ENCODE peak calls at places on chromosomes 3 and 15, in five cellular contexts. B is heart left ventricle, U is renal cortical epithelial cell, Y is GM23248, A is tibial nerve. Z is an unnamed sample.
A peak's percentile ranks its signal among the peaks of the same experiment; 100 is the strongest.

GRCh38 chr3:153970047-153970446 is 151.1 kb upstream of the ARHGEF26 start:
- DNase-seq in B (no peak), U (no peak), Y (no peak), A (no peak), Z (no peak)

GRCh38 chr15:76840830-76841460 is 64.2 kb downstream of the SCAPER start:
- DNase-seq in B (no peak), U (peak; percentile 45), Y (peak; percentile 75), A (no peak), Z (peak; percentile 71)

GRCh38 chr15:79064496-79064895 is 26.1 kb downstream of the RASGRF1 start:
- DNase-seq in B (no peak), U (no peak), Y (no peak), A (no peak), Z (no peak)

GRCh38 chr15:48897144-48897814 is 19.3 kb downstream of the EID1 start:
- DNase-seq in B (no peak), U (peak; percentile 23), Y (peak; percentile 85), A (peak; percentile 21), Z (peak; percentile 79)

GRCh38 chr15:62572797-62573196 is 407.7 kb upstream of the C2CD4B start:
- DNase-seq in B (no peak), U (no peak), Y (no peak), A (no peak), Z (no peak)

GRCh38 chr3:58630081-58630709 is 36.4 kb downstream of the FAM3D start:
- DNase-seq in B (peak; percentile 62), U (peak; percentile 45), Y (peak; percentile 67), A (peak; percentile 85), Z (peak; percentile 91)

GRCh38 chr3:126415661-126416591 is 21.2 kb downstream of the CFAP100 start:
- DNase-seq in B (no peak), U (no peak), Y (no peak), A (no peak), Z (no peak)

GRCh38 chr3:87792532-87793321 is 266.1 kb downstream of the CGGBP1 start:
- DNase-seq in B (no peak), U (no peak), Y (peak; percentile 39), A (no peak), Z (peak; percentile 5)

GRCh38 chr3:70776081-70776480 is 463.6 kb upstream of the MDFIC2 start:
- DNase-seq in B (no peak), U (no peak), Y (no peak), A (no peak), Z (no peak)

GRCh38 chr15:58474741-58475323 is 43.0 kb downstream of the LIPC start:
- DNase-seq in B (no peak), U (no peak), Y (no peak), A (no peak), Z (no peak)

GRCh38 chr3:168511428-168512014 is 415.8 kb upstream of the GOLIM4 start:
- DNase-seq in B (no peak), U (peak; percentile 15), Y (peak; percentile 52), A (no peak), Z (peak; percentile 72)

GRCh38 chr3:414063-414462 is 217.5 kb downstream of the CHL1 start:
- DNase-seq in B (no peak), U (peak; percentile 61), Y (peak; percentile 36), A (no peak), Z (peak; percentile 46)

GRCh38 chr15:69729167-69729748 is 276.6 kb downstream of the RPLP1 start:
- DNase-seq in B (peak; percentile 17), U (no peak), Y (peak; percentile 46), A (peak; percentile 49), Z (peak; percentile 64)

GRCh38 chr3:71407833-71408232 is 175.7 kb downstream of the FOXP1 start:
- DNase-seq in B (no peak), U (no peak), Y (no peak), A (no peak), Z (no peak)

GRCh38 chr15:89419370-89419984 is 76.9 kb downstream of the RHCG start:
- DNase-seq in B (peak; percentile 36), U (peak; percentile 22), Y (peak; percentile 63), A (no peak), Z (peak; percentile 71)

GRCh38 chr3:40137586-40138295 is 171.8 kb upstream of the EIF1B start:
- DNase-seq in B (no peak), U (peak; percentile 11), Y (peak; percentile 88), A (no peak), Z (peak; percentile 36)

GRCh38 chr3:194620192-194620591 is 13.0 kb downstream of the TMEM44 start:
- DNase-seq in B (no peak), U (no peak), Y (no peak), A (no peak), Z (no peak)

GRCh38 chr3:197088370-197088769 is 58.8 kb upstream of the MELTF start:
- DNase-seq in B (no peak), U (no peak), Y (no peak), A (no peak), Z (no peak)

GRCh38 chr3:188170461-188171459 is 16.8 kb downstream of the LPP start:
- DNase-seq in B (no peak), U (no peak), Y (no peak), A (no peak), Z (no peak)

GRCh38 chr3:108474581-108474980 is 35.8 kb downstream of the MYH15 start:
- DNase-seq in B (no peak), U (no peak), Y (no peak), A (no peak), Z (no peak)

GRCh38 chr3:148036331-148036881 is 627.2 kb downstream of the ZIC1 start:
- DNase-seq in B (no peak), U (peak; percentile 70), Y (no peak), A (no peak), Z (no peak)

GRCh38 chr15:25207369-25207768 is 231.5 kb downstream of the UBE3A start:
- DNase-seq in B (no peak), U (no peak), Y (no peak), A (no peak), Z (no peak)

GRCh38 chr15:50116477-50116876 is 2.6 kb downstream of the ATP8B4 start:
- DNase-seq in B (no peak), U (peak; percentile 13), Y (peak; percentile 48), A (no peak), Z (peak; percentile 16)

GRCh38 chr3:148962513-148962912 is 28.8 kb upstream of the GYG1 start:
- DNase-seq in B (no peak), U (peak; percentile 88), Y (peak; percentile 81), A (no peak), Z (peak; percentile 72)

GRCh38 chr15:68151277-68151676 is 53.9 kb downstream of the CALML4 start:
- DNase-seq in B (no peak), U (peak; percentile 80), Y (peak; percentile 24), A (no peak), Z (peak; percentile 45)

GRCh38 chr15:48177383-48177874 is 666 bp downstream of the MYEF2 start:
- DNase-seq in B (no peak), U (peak; percentile 69), Y (peak; percentile 68), A (no peak), Z (peak; percentile 68)

GRCh38 chr15:98926236-98926635 is 81.4 kb downstream of the PGPEP1L start:
- DNase-seq in B (no peak), U (no peak), Y (no peak), A (no peak), Z (no peak)

GRCh38 chr3:152430223-152431002 is 161.7 kb downstream of the MBNL1 start:
- DNase-seq in B (peak; percentile 47), U (no peak), Y (peak; percentile 43), A (no peak), Z (peak; percentile 54)